ENCODE peak calls at places on chromosomes 12 and 14, in four cellular contexts. One of them, this sample, is unnamed.

GRCh38 chr14:35268946-35269345 is 23.2 kb upstream of the PSMA6 start:
- DNase-seq in immature natural killer cell: no peak
- DNase-seq in GM19239: no peak
- DNase-seq in activated naive CD4-positive, alpha-beta T cell treated with anti-CD3 and anti-CD28 coated beads for 36 hours: no peak
- DNase-seq in this sample: no peak

GRCh38 chr12:82299617-82300016 is 58.6 kb downstream of the CCDC59 start:
- DNase-seq in immature natural killer cell: no peak
- DNase-seq in GM19239: no peak
- DNase-seq in activated naive CD4-positive, alpha-beta T cell treated with anti-CD3 and anti-CD28 coated beads for 36 hours: no peak
- DNase-seq in this sample: no peak

GRCh38 chr12:72828662-72829324 is 556.6 kb downstream of the TRHDE start:
- DNase-seq in immature natural killer cell: no peak
- DNase-seq in GM19239: no peak
- DNase-seq in activated naive CD4-positive, alpha-beta T cell treated with anti-CD3 and anti-CD28 coated beads for 36 hours: no peak
- DNase-seq in this sample: no peak

GRCh38 chr12:83150465-83151189 is 463.9 kb downstream of the TMTC2 start:
- DNase-seq in immature natural killer cell: no peak
- DNase-seq in GM19239: no peak
- DNase-seq in activated naive CD4-positive, alpha-beta T cell treated with anti-CD3 and anti-CD28 coated beads for 36 hours: no peak
- DNase-seq in this sample: no peak

GRCh38 chr12:77878901-77879300 is 48.2 kb downstream of the NAV3 start:
- DNase-seq in immature natural killer cell: no peak
- DNase-seq in GM19239: no peak
- DNase-seq in activated naive CD4-positive, alpha-beta T cell treated with anti-CD3 and anti-CD28 coated beads for 36 hours: no peak
- DNase-seq in this sample: no peak

GRCh38 chr12:12807970-12808702 is 5.0 kb upstream of the DDX47 start:
- DNase-seq in immature natural killer cell: peak
- DNase-seq in GM19239: no peak
- DNase-seq in activated naive CD4-positive, alpha-beta T cell treated with anti-CD3 and anti-CD28 coated beads for 36 hours: peak
- DNase-seq in this sample: no peak

GRCh38 chr14:73248294-73248868 is 11.1 kb downstream of the PAPLN start:
- DNase-seq in immature natural killer cell: no peak
- DNase-seq in GM19239: no peak
- DNase-seq in activated naive CD4-positive, alpha-beta T cell treated with anti-CD3 and anti-CD28 coated beads for 36 hours: no peak
- DNase-seq in this sample: no peak

GRCh38 chr14:33611405-33612183 is 339.3 kb downstream of the EGLN3 start:
- DNase-seq in immature natural killer cell: no peak
- DNase-seq in GM19239: no peak
- DNase-seq in activated naive CD4-positive, alpha-beta T cell treated with anti-CD3 and anti-CD28 coated beads for 36 hours: no peak
- DNase-seq in this sample: no peak

GRCh38 chr12:95836630-95837239 is 22.0 kb upstream of the SNRPF start:
- DNase-seq in immature natural killer cell: no peak
- DNase-seq in GM19239: no peak
- DNase-seq in activated naive CD4-positive, alpha-beta T cell treated with anti-CD3 and anti-CD28 coated beads for 36 hours: no peak
- DNase-seq in this sample: no peak

GRCh38 chr14:105469456-105470162 is 5.0 kb upstream of the CRIP2 start:
- DNase-seq in immature natural killer cell: no peak
- DNase-seq in GM19239: no peak
- DNase-seq in activated naive CD4-positive, alpha-beta T cell treated with anti-CD3 and anti-CD28 coated beads for 36 hours: no peak
- DNase-seq in this sample: no peak

This sample was measured in osteocyte.